ENCODE peak calls at places on chromosomes 6 and 20, in eight cellular contexts. One of them, this sample, is unnamed.
A peak's percentile ranks its signal among the peaks of the same experiment; 100 is the strongest.

GRCh38 chr6:164283574-164283973 is 869.1 kb downstream of the QKI start:
- DNase-seq in pancreas: no peak
- DNase-seq in WTC11: no peak
- DNase-seq in EH: no peak
- DNase-seq in germinal center: no peak
- DNase-seq in ELF-1: no peak
- DNase-seq in NCI-H1092: no peak
- DNase-seq in stimulated activated CD4-positive, alpha-beta T cell treated with anti-CD3 and anti-CD28 coated beads, Interleukin-4, amount 100 ng/mL, for 24 hours: no peak
- DNase-seq in this sample: no peak

GRCh38 chr20:34567885-34568865 is 9.7 kb downstream of the MAP1LC3A start:
- DNase-seq in pancreas: no peak
- DNase-seq in WTC11: no peak
- DNase-seq in EH: no peak
- DNase-seq in germinal center: no peak
- DNase-seq in ELF-1: peak; percentile 89
- DNase-seq in NCI-H1092: no peak
- DNase-seq in stimulated activated CD4-positive, alpha-beta T cell treated with anti-CD3 and anti-CD28 coated beads, Interleukin-4, amount 100 ng/mL, for 24 hours: no peak
- DNase-seq in this sample: no peak

GRCh38 chr20:50346372-50347347 is 156.0 kb downstream of the CEBPB start:
- DNase-seq in pancreas: peak; percentile 65
- DNase-seq in WTC11: no peak
- DNase-seq in EH: peak; percentile 93
- DNase-seq in germinal center: no peak
- DNase-seq in ELF-1: no peak
- DNase-seq in NCI-H1092: peak; percentile 71
- DNase-seq in stimulated activated CD4-positive, alpha-beta T cell treated with anti-CD3 and anti-CD28 coated beads, Interleukin-4, amount 100 ng/mL, for 24 hours: no peak
- DNase-seq in this sample: peak; percentile 84

GRCh38 chr6:45951771-45952529 is 63.7 kb downstream of the CLIC5 start:
- DNase-seq in pancreas: no peak
- DNase-seq in WTC11: no peak
- DNase-seq in EH: peak; percentile 37
- DNase-seq in germinal center: no peak
- DNase-seq in ELF-1: no peak
- DNase-seq in NCI-H1092: no peak
- DNase-seq in stimulated activated CD4-positive, alpha-beta T cell treated with anti-CD3 and anti-CD28 coated beads, Interleukin-4, amount 100 ng/mL, for 24 hours: no peak
- DNase-seq in this sample: peak; percentile 64

GRCh38 chr6:158707120-158707519 is 57.3 kb downstream of the SYTL3 start:
- DNase-seq in pancreas: no peak
- DNase-seq in WTC11: no peak
- DNase-seq in EH: peak; percentile 67
- DNase-seq in germinal center: no peak
- DNase-seq in ELF-1: peak; percentile 81
- DNase-seq in NCI-H1092: no peak
- DNase-seq in stimulated activated CD4-positive, alpha-beta T cell treated with anti-CD3 and anti-CD28 coated beads, Interleukin-4, amount 100 ng/mL, for 24 hours: no peak
- DNase-seq in this sample: peak; percentile 73

GRCh38 chr6:83514877-83515466 is 2.6 kb downstream of the PRSS35 start:
- DNase-seq in pancreas: no peak
- DNase-seq in WTC11: peak; percentile 16
- DNase-seq in EH: peak; percentile 60
- DNase-seq in germinal center: peak; percentile 10
- DNase-seq in ELF-1: no peak
- DNase-seq in NCI-H1092: peak; percentile 12
- DNase-seq in stimulated activated CD4-positive, alpha-beta T cell treated with anti-CD3 and anti-CD28 coated beads, Interleukin-4, amount 100 ng/mL, for 24 hours: peak; percentile 29
- DNase-seq in this sample: peak; percentile 61

GRCh38 chr20:47427746-47428145 is 71.2 kb upstream of the ZMYND8 start:
- DNase-seq in pancreas: no peak
- DNase-seq in WTC11: no peak
- DNase-seq in EH: no peak
- DNase-seq in germinal center: no peak
- DNase-seq in ELF-1: no peak
- DNase-seq in NCI-H1092: no peak
- DNase-seq in stimulated activated CD4-positive, alpha-beta T cell treated with anti-CD3 and anti-CD28 coated beads, Interleukin-4, amount 100 ng/mL, for 24 hours: no peak
- DNase-seq in this sample: no peak

GRCh38 chr20:57746832-57747404 is 37.1 kb upstream of the PMEPA1 start:
- DNase-seq in pancreas: no peak
- DNase-seq in WTC11: no peak
- DNase-seq in EH: peak; percentile 5
- DNase-seq in germinal center: no peak
- DNase-seq in ELF-1: no peak
- DNase-seq in NCI-H1092: no peak
- DNase-seq in stimulated activated CD4-positive, alpha-beta T cell treated with anti-CD3 and anti-CD28 coated beads, Interleukin-4, amount 100 ng/mL, for 24 hours: no peak
- DNase-seq in this sample: no peak

GRCh38 chr6:168097221-168097620 is 18.2 kb upstream of the FRMD1 start:
- DNase-seq in pancreas: no peak
- DNase-seq in WTC11: no peak
- DNase-seq in EH: no peak
- DNase-seq in germinal center: no peak
- DNase-seq in ELF-1: no peak
- DNase-seq in NCI-H1092: no peak
- DNase-seq in stimulated activated CD4-positive, alpha-beta T cell treated with anti-CD3 and anti-CD28 coated beads, Interleukin-4, amount 100 ng/mL, for 24 hours: no peak
- DNase-seq in this sample: no peak

GRCh38 chr6:7730852-7731251 is 5.0 kb downstream of the BMP6 start:
- DNase-seq in pancreas: no peak
- DNase-seq in WTC11: no peak
- DNase-seq in EH: peak; percentile 87
- DNase-seq in germinal center: no peak
- DNase-seq in ELF-1: peak; percentile 9
- DNase-seq in NCI-H1092: no peak
- DNase-seq in stimulated activated CD4-positive, alpha-beta T cell treated with anti-CD3 and anti-CD28 coated beads, Interleukin-4, amount 100 ng/mL, for 24 hours: no peak
- DNase-seq in this sample: peak; percentile 89

GRCh38 chr6:28474441-28475219 is 31.3 kb upstream of the ZSCAN23 start:
- DNase-seq in pancreas: no peak
- DNase-seq in WTC11: no peak
- DNase-seq in EH: peak; percentile 86
- DNase-seq in germinal center: no peak
- DNase-seq in ELF-1: peak; percentile 83
- DNase-seq in NCI-H1092: peak; percentile 1
- DNase-seq in stimulated activated CD4-positive, alpha-beta T cell treated with anti-CD3 and anti-CD28 coated beads, Interleukin-4, amount 100 ng/mL, for 24 hours: peak; percentile 19
- DNase-seq in this sample: peak; percentile 85

GRCh38 chr6:11609324-11610071 is 71.9 kb downstream of the TMEM170B start:
- DNase-seq in pancreas: no peak
- DNase-seq in WTC11: no peak
- DNase-seq in EH: peak; percentile 99
- DNase-seq in germinal center: no peak
- DNase-seq in ELF-1: peak; percentile 59
- DNase-seq in NCI-H1092: no peak
- DNase-seq in stimulated activated CD4-positive, alpha-beta T cell treated with anti-CD3 and anti-CD28 coated beads, Interleukin-4, amount 100 ng/mL, for 24 hours: no peak
- DNase-seq in this sample: peak; percentile 83

GRCh38 chr20:44967207-44967807 is 995 bp downstream of the STK4 start:
- DNase-seq in pancreas: no peak
- DNase-seq in WTC11: no peak
- DNase-seq in EH: peak; percentile 54
- DNase-seq in germinal center: peak; percentile 41
- DNase-seq in ELF-1: no peak
- DNase-seq in NCI-H1092: no peak
- DNase-seq in stimulated activated CD4-positive, alpha-beta T cell treated with anti-CD3 and anti-CD28 coated beads, Interleukin-4, amount 100 ng/mL, for 24 hours: peak; percentile 40
- DNase-seq in this sample: no peak

GRCh38 chr20:50434653-50435396 is 75.4 kb upstream of the PTPN1 start:
- DNase-seq in pancreas: no peak
- DNase-seq in WTC11: no peak
- DNase-seq in EH: peak; percentile 86
- DNase-seq in germinal center: no peak
- DNase-seq in ELF-1: peak; percentile 92
- DNase-seq in NCI-H1092: no peak
- DNase-seq in stimulated activated CD4-positive, alpha-beta T cell treated with anti-CD3 and anti-CD28 coated beads, Interleukin-4, amount 100 ng/mL, for 24 hours: no peak
- DNase-seq in this sample: peak; percentile 90

GRCh38 chr6:41488392-41489129 is 57.6 kb upstream of the FOXP4 start:
- DNase-seq in pancreas: no peak
- DNase-seq in WTC11: peak; percentile 57
- DNase-seq in EH: peak; percentile 86
- DNase-seq in germinal center: no peak
- DNase-seq in ELF-1: peak; percentile 77
- DNase-seq in NCI-H1092: peak; percentile 32
- DNase-seq in stimulated activated CD4-positive, alpha-beta T cell treated with anti-CD3 and anti-CD28 coated beads, Interleukin-4, amount 100 ng/mL, for 24 hours: no peak
- DNase-seq in this sample: peak; percentile 84

GRCh38 chr6:34730006-34730405 is 27.3 kb upstream of the SNRPC start:
- DNase-seq in pancreas: no peak
- DNase-seq in WTC11: no peak
- DNase-seq in EH: no peak
- DNase-seq in germinal center: no peak
- DNase-seq in ELF-1: no peak
- DNase-seq in NCI-H1092: peak; percentile 61
- DNase-seq in stimulated activated CD4-positive, alpha-beta T cell treated with anti-CD3 and anti-CD28 coated beads, Interleukin-4, amount 100 ng/mL, for 24 hours: no peak
- DNase-seq in this sample: peak; percentile 54

GRCh38 chr6:64325093-64325492 is 689.5 kb downstream of the PHF3 start:
- DNase-seq in pancreas: no peak
- DNase-seq in WTC11: no peak
- DNase-seq in EH: no peak
- DNase-seq in germinal center: no peak
- DNase-seq in ELF-1: no peak
- DNase-seq in NCI-H1092: no peak
- DNase-seq in stimulated activated CD4-positive, alpha-beta T cell treated with anti-CD3 and anti-CD28 coated beads, Interleukin-4, amount 100 ng/mL, for 24 hours: no peak
- DNase-seq in this sample: peak; percentile 4

GRCh38 chr20:48538058-48538825 is 289.6 kb downstream of the PREX1 start:
- DNase-seq in pancreas: peak; percentile 22
- DNase-seq in WTC11: no peak
- DNase-seq in EH: peak; percentile 82
- DNase-seq in germinal center: no peak
- DNase-seq in ELF-1: peak; percentile 86
- DNase-seq in NCI-H1092: no peak
- DNase-seq in stimulated activated CD4-positive, alpha-beta T cell treated with anti-CD3 and anti-CD28 coated beads, Interleukin-4, amount 100 ng/mL, for 24 hours: no peak
- DNase-seq in this sample: peak; percentile 78

GRCh38 chr6:134431306-134431919 is 113.5 kb upstream of the SGK1 start:
- DNase-seq in pancreas: no peak
- DNase-seq in WTC11: no peak
- DNase-seq in EH: peak; percentile 77
- DNase-seq in germinal center: no peak
- DNase-seq in ELF-1: no peak
- DNase-seq in NCI-H1092: no peak
- DNase-seq in stimulated activated CD4-positive, alpha-beta T cell treated with anti-CD3 and anti-CD28 coated beads, Interleukin-4, amount 100 ng/mL, for 24 hours: no peak
- DNase-seq in this sample: no peak

GRCh38 chr6:107383705-107384104 is 75.7 kb downstream of the PDSS2 start:
- DNase-seq in pancreas: no peak
- DNase-seq in WTC11: no peak
- DNase-seq in EH: no peak
- DNase-seq in germinal center: no peak
- DNase-seq in ELF-1: no peak
- DNase-seq in NCI-H1092: no peak
- DNase-seq in stimulated activated CD4-positive, alpha-beta T cell treated with anti-CD3 and anti-CD28 coated beads, Interleukin-4, amount 100 ng/mL, for 24 hours: no peak
- DNase-seq in this sample: no peak

GRCh38 chr20:46568570-46569129 is 18.2 kb upstream of the OCSTAMP start:
- DNase-seq in pancreas: no peak
- DNase-seq in WTC11: no peak
- DNase-seq in EH: peak; percentile 73
- DNase-seq in germinal center: no peak
- DNase-seq in ELF-1: no peak
- DNase-seq in NCI-H1092: peak; percentile 98
- DNase-seq in stimulated activated CD4-positive, alpha-beta T cell treated with anti-CD3 and anti-CD28 coated beads, Interleukin-4, amount 100 ng/mL, for 24 hours: no peak
- DNase-seq in this sample: peak; percentile 28

GRCh38 chr6:163651910-163652309 is 237.4 kb downstream of the QKI start:
- DNase-seq in pancreas: no peak
- DNase-seq in WTC11: no peak
- DNase-seq in EH: peak; percentile 2
- DNase-seq in germinal center: no peak
- DNase-seq in ELF-1: no peak
- DNase-seq in NCI-H1092: no peak
- DNase-seq in stimulated activated CD4-positive, alpha-beta T cell treated with anti-CD3 and anti-CD28 coated beads, Interleukin-4, amount 100 ng/mL, for 24 hours: no peak
- DNase-seq in this sample: peak; percentile 8

GRCh38 chr6:157487110-157487773 is 106.3 kb downstream of the ZDHHC14 start:
- DNase-seq in pancreas: no peak
- DNase-seq in WTC11: no peak
- DNase-seq in EH: no peak
- DNase-seq in germinal center: no peak
- DNase-seq in ELF-1: no peak
- DNase-seq in NCI-H1092: no peak
- DNase-seq in stimulated activated CD4-positive, alpha-beta T cell treated with anti-CD3 and anti-CD28 coated beads, Interleukin-4, amount 100 ng/mL, for 24 hours: no peak
- DNase-seq in this sample: no peak

GRCh38 chr6:132830236-132830799 is 15.9 kb downstream of the RPS12 start:
- DNase-seq in pancreas: no peak
- DNase-seq in WTC11: no peak
- DNase-seq in EH: peak; percentile 29
- DNase-seq in germinal center: no peak
- DNase-seq in ELF-1: no peak
- DNase-seq in NCI-H1092: peak; percentile 38
- DNase-seq in stimulated activated CD4-positive, alpha-beta T cell treated with anti-CD3 and anti-CD28 coated beads, Interleukin-4, amount 100 ng/mL, for 24 hours: no peak
- DNase-seq in this sample: peak; percentile 39

GRCh38 chr6:112786801-112787200 is 439.7 kb downstream of the RFPL4B start:
- DNase-seq in pancreas: no peak
- DNase-seq in WTC11: no peak
- DNase-seq in EH: peak; percentile 11
- DNase-seq in germinal center: no peak
- DNase-seq in ELF-1: no peak
- DNase-seq in NCI-H1092: no peak
- DNase-seq in stimulated activated CD4-positive, alpha-beta T cell treated with anti-CD3 and anti-CD28 coated beads, Interleukin-4, amount 100 ng/mL, for 24 hours: no peak
- DNase-seq in this sample: peak; percentile 69

GRCh38 chr20:34312544-34313217 is 9.5 kb upstream of the AHCY start:
- DNase-seq in pancreas: peak; percentile 85
- DNase-seq in WTC11: peak; percentile 95
- DNase-seq in EH: peak; percentile 85
- DNase-seq in germinal center: peak; percentile 84
- DNase-seq in ELF-1: peak; percentile 93
- DNase-seq in NCI-H1092: peak; percentile 88
- DNase-seq in stimulated activated CD4-positive, alpha-beta T cell treated with anti-CD3 and anti-CD28 coated beads, Interleukin-4, amount 100 ng/mL, for 24 hours: peak; percentile 90
- DNase-seq in this sample: peak; percentile 80

GRCh38 chr6:105608393-105608705 is 205.5 kb upstream of the PREP start:
- DNase-seq in pancreas: no peak
- DNase-seq in WTC11: no peak
- DNase-seq in EH: no peak
- DNase-seq in germinal center: no peak
- DNase-seq in ELF-1: no peak
- DNase-seq in NCI-H1092: no peak
- DNase-seq in stimulated activated CD4-positive, alpha-beta T cell treated with anti-CD3 and anti-CD28 coated beads, Interleukin-4, amount 100 ng/mL, for 24 hours: no peak
- DNase-seq in this sample: no peak

GRCh38 chr6:45421700-45422540 is 44.2 kb upstream of the SUPT3H start:
- DNase-seq in pancreas: peak; percentile 55
- DNase-seq in WTC11: peak; percentile 45
- DNase-seq in EH: peak; percentile 72
- DNase-seq in germinal center: peak; percentile 40
- DNase-seq in ELF-1: peak; percentile 48
- DNase-seq in NCI-H1092: no peak
- DNase-seq in stimulated activated CD4-positive, alpha-beta T cell treated with anti-CD3 and anti-CD28 coated beads, Interleukin-4, amount 100 ng/mL, for 24 hours: peak; percentile 66
- DNase-seq in this sample: peak; percentile 82

GRCh38 chr6:107866606-107867301 is 42.6 kb upstream of the SCML4 start:
- DNase-seq in pancreas: no peak
- DNase-seq in WTC11: no peak
- DNase-seq in EH: peak; percentile 42
- DNase-seq in germinal center: peak; percentile 31
- DNase-seq in ELF-1: peak; percentile 20
- DNase-seq in NCI-H1092: peak; percentile 2
- DNase-seq in stimulated activated CD4-positive, alpha-beta T cell treated with anti-CD3 and anti-CD28 coated beads, Interleukin-4, amount 100 ng/mL, for 24 hours: peak; percentile 42
- DNase-seq in this sample: peak; percentile 34

GRCh38 chr6:170553686-170554085 is 483 bp upstream of the TBP start:
- DNase-seq in pancreas: no peak
- DNase-seq in WTC11: peak; percentile 13
- DNase-seq in EH: no peak
- DNase-seq in germinal center: peak; percentile 36
- DNase-seq in ELF-1: no peak
- DNase-seq in NCI-H1092: peak; percentile 54
- DNase-seq in stimulated activated CD4-positive, alpha-beta T cell treated with anti-CD3 and anti-CD28 coated beads, Interleukin-4, amount 100 ng/mL, for 24 hours: no peak
- DNase-seq in this sample: peak; percentile 54

GRCh38 chr20:63441777-63442493 is 30.5 kb downstream of the KCNQ2 start:
- DNase-seq in pancreas: peak; percentile 37
- DNase-seq in WTC11: peak; percentile 77
- DNase-seq in EH: peak; percentile 43
- DNase-seq in germinal center: peak; percentile 42
- DNase-seq in ELF-1: peak; percentile 64
- DNase-seq in NCI-H1092: peak; percentile 38
- DNase-seq in stimulated activated CD4-positive, alpha-beta T cell treated with anti-CD3 and anti-CD28 coated beads, Interleukin-4, amount 100 ng/mL, for 24 hours: peak; percentile 63
- DNase-seq in this sample: peak; percentile 4

GRCh38 chr6:148430897-148431296 is 88.3 kb downstream of the SASH1 start:
- DNase-seq in pancreas: no peak
- DNase-seq in WTC11: no peak
- DNase-seq in EH: no peak
- DNase-seq in germinal center: no peak
- DNase-seq in ELF-1: no peak
- DNase-seq in NCI-H1092: peak; percentile 88
- DNase-seq in stimulated activated CD4-positive, alpha-beta T cell treated with anti-CD3 and anti-CD28 coated beads, Interleukin-4, amount 100 ng/mL, for 24 hours: no peak
- DNase-seq in this sample: no peak

GRCh38 chr20:40961176-40961575 is 67.4 kb upstream of the TOP1 start:
- DNase-seq in pancreas: no peak
- DNase-seq in WTC11: no peak
- DNase-seq in EH: no peak
- DNase-seq in germinal center: no peak
- DNase-seq in ELF-1: no peak
- DNase-seq in NCI-H1092: no peak
- DNase-seq in stimulated activated CD4-positive, alpha-beta T cell treated with anti-CD3 and anti-CD28 coated beads, Interleukin-4, amount 100 ng/mL, for 24 hours: no peak
- DNase-seq in this sample: no peak

This sample was measured in amniotic epithelial cell.